ENCODE peak calls at places on chromosome 11, in six cellular contexts. B is CD8-positive, alpha-beta memory T cell; U is mesendoderm; V is neural progenitor cell; J is left ventricle myocardium inferior; H is fibroblast of lung. N is an unnamed sample.

GRCh38 chr11:1472180-1473005 is 14.2 kb downstream of the MOB2 start:
- DNase-seq in B (no peak), U (no peak), V (no peak), J (peak; percentile 9), H (no peak), N (no peak)

GRCh38 chr11:103893366-103893765 is 143.1 kb upstream of the DDI1 start:
- DNase-seq in B (no peak), U (no peak), V (no peak), J (no peak), H (peak; percentile 22), N (no peak)

GRCh38 chr11:19698493-19699292 is 13.9 kb upstream of the NAV2 start:
- DNase-seq in B (no peak), U (no peak), V (no peak), J (peak; percentile 74), H (peak; percentile 63), N (peak; percentile 58)

GRCh38 chr11:384511-384910 is 9.5 kb upstream of the PKP3 start:
- DNase-seq in B (no peak), U (no peak), V (no peak), J (no peak), H (no peak), N (no peak)

GRCh38 chr11:100593321-100593720 is 93.8 kb upstream of the ARHGAP42 start:
- DNase-seq in B (no peak), U (peak; percentile 26), V (no peak), J (no peak), H (peak; percentile 22), N (peak; percentile 16)

GRCh38 chr11:131661137-131661536 is 290.7 kb downstream of the NTM start:
- DNase-seq in B (no peak), U (no peak), V (no peak), J (no peak), H (peak; percentile 83), N (peak; percentile 78)

GRCh38 chr11:71206186-71206585 is 46.2 kb downstream of the SHANK2 start:
- DNase-seq in B (no peak), U (peak; percentile 44), V (peak; percentile 45), J (no peak), H (no peak), N (no peak)

GRCh38 chr11:74253361-74253760 is 58.1 kb downstream of the P4HA3 start:
- DNase-seq in B (no peak), U (no peak), V (no peak), J (no peak), H (no peak), N (no peak)

GRCh38 chr11:110305169-110306018 is 9.0 kb upstream of the RDX start:
- DNase-seq in B (no peak), U (no peak), V (no peak), J (no peak), H (peak; percentile 73), N (peak; percentile 69)

GRCh38 chr11:100221791-100222190 is 465.3 kb upstream of the ARHGAP42 start:
- DNase-seq in B (no peak), U (no peak), V (no peak), J (no peak), H (no peak), N (no peak)

GRCh38 chr11:84144531-84144930 is 858.4 kb upstream of the CCDC90B start:
- DNase-seq in B (no peak), U (peak; percentile 15), V (no peak), J (no peak), H (no peak), N (no peak)

GRCh38 chr11:43638717-43639116 is 41.8 kb upstream of the HSD17B12 start:
- DNase-seq in B (no peak), U (no peak), V (peak; percentile 41), J (no peak), H (no peak), N (no peak)

GRCh38 chr11:22037505-22037904 is 155.4 kb upstream of the ANO5 start:
- DNase-seq in B (no peak), U (peak; percentile 56), V (peak; percentile 3), J (no peak), H (no peak), N (no peak)

GRCh38 chr11:131301306-131301705 is 69.1 kb upstream of the NTM start:
- DNase-seq in B (no peak), U (no peak), V (no peak), J (no peak), H (no peak), N (no peak)

GRCh38 chr11:660281-660680 is 23.2 kb downstream of the DRD4 start:
- DNase-seq in B (no peak), U (no peak), V (no peak), J (no peak), H (no peak), N (no peak)

GRCh38 chr11:77441409-77441808 is 32.5 kb downstream of the PAK1 start:
- DNase-seq in B (no peak), U (no peak), V (no peak), J (no peak), H (no peak), N (no peak)

GRCh38 chr11:115576606-115577005 is 72.4 kb upstream of the CADM1 start:
- DNase-seq in B (no peak), U (peak; percentile 45), V (no peak), J (no peak), H (no peak), N (no peak)

GRCh38 chr11:116833816-116834534 is 3.4 kb downstream of the APOA1 start:
- DNase-seq in B (no peak), U (no peak), V (no peak), J (no peak), H (no peak), N (no peak)

GRCh38 chr11:73143126-73143838 is 1.2 kb upstream of the FCHSD2 start:
- DNase-seq in B (no peak), U (no peak), V (peak; percentile 34), J (no peak), H (peak; percentile 20), N (no peak)

GRCh38 chr11:96466607-96467006 is 76.8 kb downstream of the JRKL start:
- DNase-seq in B (no peak), U (no peak), V (no peak), J (no peak), H (no peak), N (no peak)

GRCh38 chr11:123457187-123457770 is 27.2 kb downstream of the GRAMD1B start:
- DNase-seq in B (peak; percentile 2), U (no peak), V (no peak), J (no peak), H (peak; percentile 10), N (no peak)

GRCh38 chr11:69554849-69555248 is 73.4 kb downstream of the LINC01488 start:
- DNase-seq in B (no peak), U (peak; percentile 32), V (no peak), J (no peak), H (no peak), N (no peak)

GRCh38 chr11:134044514-134045284 is 24.2 kb upstream of the JAM3 start:
- DNase-seq in B (no peak), U (no peak), V (no peak), J (no peak), H (no peak), N (no peak)

GRCh38 chr11:77107950-77108349 is 5.3 kb downstream of the OMP start:
- DNase-seq in B (no peak), U (no peak), V (no peak), J (no peak), H (peak; percentile 94), N (peak; percentile 92)

GRCh38 chr11:65776710-65777141 is 4.0 kb downstream of the AP5B1 start:
- DNase-seq in B (no peak), U (no peak), V (no peak), J (no peak), H (no peak), N (no peak)

GRCh38 chr11:65778901-65779668 is 1.7 kb downstream of the AP5B1 start:
- DNase-seq in B (no peak), U (no peak), V (no peak), J (no peak), H (no peak), N (no peak)

GRCh38 chr11:65777241-65777640 is 3.5 kb downstream of the AP5B1 start:
- DNase-seq in B (no peak), U (no peak), V (no peak), J (no peak), H (no peak), N (no peak)

GRCh38 chr11:65778431-65778900 is 2.3 kb downstream of the AP5B1 start:
- DNase-seq in B (no peak), U (no peak), V (no peak), J (no peak), H (no peak), N (no peak)

DNA sequence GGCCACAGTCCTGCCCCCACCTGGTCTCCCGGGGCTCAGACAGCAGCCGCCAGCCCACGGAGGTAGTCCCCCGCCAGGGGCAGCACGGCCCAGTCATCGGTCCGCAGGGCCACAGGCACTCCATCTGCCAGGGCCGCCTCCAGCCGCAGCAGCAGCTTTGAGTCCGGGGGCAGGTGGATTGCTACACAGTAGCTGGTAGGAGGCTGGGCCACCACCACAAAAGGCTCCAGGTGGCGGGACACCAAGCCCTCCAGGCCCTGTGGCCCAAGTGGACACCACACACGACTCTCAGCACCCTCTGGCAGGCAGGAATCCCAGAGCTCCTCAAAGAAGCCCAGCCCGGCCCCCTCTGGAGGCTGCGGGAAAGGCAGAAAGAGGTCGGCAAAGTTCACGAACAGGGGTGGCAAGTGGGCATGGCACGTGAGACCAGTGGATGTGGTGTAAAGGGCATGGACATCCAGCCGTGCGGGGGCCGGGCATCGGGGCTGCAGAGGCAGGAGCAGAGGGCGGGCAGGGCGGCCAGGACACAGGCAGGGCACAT is 2.9 kb downstream of the AP5B1 start:
- DNase-seq in B (no peak), U (no peak), V (no peak), J (no peak), H (no peak), N (no peak)
- H3K4me3 ChIP-seq in B (no peak overlapping the region), U (no peak overlapping the region), V (no peak overlapping the region), J (no peak overlapping the region), H (no peak overlapping the region), N (no peak overlapping the region)

GRCh38 chr11:61509058-61510029 is 795 bp downstream of the LRRC10B start:
- DNase-seq in B (peak; percentile 41), U (peak; percentile 97), V (peak; percentile 97), J (peak; percentile 62), H (peak; percentile 73), N (peak; percentile 54)
- H3K4me3 ChIP-seq in B (no peak overlapping the region), U (no peak overlapping the region), V (peak overlapping the region; percentile 44), J (peak overlapping the region; percentile 58), H (no peak overlapping the region), N (peak overlapping the region; percentile 33)

DNA sequence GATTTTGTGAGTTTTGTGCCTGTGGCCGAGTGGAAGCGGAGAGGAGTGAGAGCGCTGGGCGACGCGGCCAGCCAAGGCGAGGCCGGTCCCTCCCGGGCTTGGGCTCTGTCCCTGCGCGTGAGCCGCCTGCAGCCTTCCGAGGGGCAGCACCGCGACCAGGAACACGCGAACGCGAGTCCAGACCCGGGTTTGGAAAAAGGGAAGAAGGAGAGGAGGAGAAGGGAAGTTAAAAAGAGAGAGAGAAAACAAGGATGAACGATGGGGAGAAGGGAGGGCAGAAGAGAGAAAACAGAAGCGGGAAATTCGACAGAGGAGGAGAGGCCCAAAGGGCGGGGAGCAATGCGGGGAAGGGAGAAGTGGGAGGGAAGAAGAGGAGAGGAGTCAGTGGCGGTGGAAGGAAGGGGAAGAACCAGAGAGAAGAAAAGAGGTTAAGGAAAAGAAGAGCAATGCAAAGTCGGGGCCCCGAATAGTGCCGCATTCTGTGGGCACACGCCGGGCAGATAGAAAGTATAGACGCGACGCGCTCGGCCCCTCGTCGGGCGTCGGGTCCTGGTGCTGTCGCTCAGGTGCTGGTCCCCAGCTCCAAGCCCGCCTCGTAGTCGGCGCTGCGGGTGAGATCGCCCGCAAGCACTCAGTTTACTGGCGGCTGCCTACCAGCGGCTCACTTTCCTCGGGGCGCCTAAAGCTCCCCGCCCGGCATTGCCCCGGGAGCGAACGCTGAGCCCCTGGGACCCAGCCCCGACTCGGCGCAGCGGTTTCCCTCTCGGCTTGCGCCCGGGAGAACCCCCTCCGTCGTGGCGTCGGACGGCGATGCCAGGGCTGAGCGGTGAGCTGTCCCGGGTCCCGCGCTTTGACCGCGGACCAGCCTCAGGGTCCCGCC is 2.8 kb upstream of the BARX2 start:
- DNase-seq in B (no peak), U (peak; percentile 25), V (peak; percentile 60), J (no peak), H (no peak), N (no peak)
- H3K4me3 ChIP-seq in B (no peak overlapping the region), U (no peak overlapping the region), V (peak overlapping the region; percentile 45), J (peak overlapping the region; percentile 56), H (peak overlapping the region; percentile 21), N (peak overlapping the region; percentile 38)

GRCh38 chr11:48056325-48057183 is 76.2 kb downstream of the PTPRJ start:
- DNase-seq in B (no peak), U (no peak), V (no peak), J (no peak), H (no peak), N (no peak)
- H3K4me3 ChIP-seq in B (peak overlapping the region; percentile 42), U (no peak overlapping the region), V (no peak overlapping the region), J (no peak overlapping the region), H (no peak overlapping the region), N (no peak overlapping the region)